ENCODE peak calls at places on chromosome 5, in five cellular contexts. M is fibroblast of lung, K is PC-3, P is neuronal stem cell, H is H9. F is an unnamed sample.

GRCh38 chr5:82601085-82601484 is 322.9 kb upstream of the RPS23 start:
- DNase-seq in M (no peak), K (no peak), P (no peak), H (no peak), F (no peak)

GRCh38 chr5:42566658-42567313 is 143.5 kb downstream of the GHR start:
- DNase-seq in M (peak; percentile 75), K (no peak), P (no peak), H (no peak), F (no peak)

GRCh38 chr5:40754381-40755092 is 1.2 kb downstream of the TTC33 start:
- DNase-seq in M (peak; percentile 57), K (peak; percentile 54), P (no peak), H (no peak), F (peak; percentile 27)

GRCh38 chr5:119271758-119272730 is 83.8 kb upstream of the TNFAIP8 start:
- DNase-seq in M (no peak), K (peak; percentile 62), P (no peak), H (no peak), F (no peak)

GRCh38 chr5:40736103-40736875 is 19.5 kb downstream of the TTC33 start:
- DNase-seq in M (peak; percentile 78), K (peak; percentile 95), P (peak; percentile 27), H (no peak), F (peak; percentile 59)

GRCh38 chr5:173278172-173278571 is 43.2 kb upstream of the NKX2-5 start:
- DNase-seq in M (no peak), K (no peak), P (no peak), H (no peak), F (no peak)

GRCh38 chr5:55172051-55172899 is 702 bp downstream of the CDC20B start:
- DNase-seq in M (peak; percentile 83), K (peak; percentile 78), P (peak; percentile 75), H (peak; percentile 65), F (peak; percentile 90)

GRCh38 chr5:173178369-173178910 is 34.1 kb downstream of the BNIP1 start:
- DNase-seq in M (no peak), K (no peak), P (no peak), H (no peak), F (no peak)

GRCh38 chr5:96582343-96582742 is 79.8 kb upstream of the CAST start:
- DNase-seq in M (peak; percentile 38), K (peak; percentile 68), P (no peak), H (no peak), F (no peak)

GRCh38 chr5:87121315-87122170 is 146.1 kb upstream of the RASA1 start:
- DNase-seq in M (peak; percentile 87), K (peak; percentile 96), P (no peak), H (no peak), F (peak; percentile 19)

GRCh38 chr5:6373081-6373846 is 5.1 kb downstream of the MED10 start:
- DNase-seq in M (no peak), K (no peak), P (no peak), H (peak; percentile 20), F (no peak)

GRCh38 chr5:4518924-4519660 is 621.0 kb upstream of the ADAMTS16 start:
- DNase-seq in M (no peak), K (no peak), P (no peak), H (no peak), F (no peak)

GRCh38 chr5:165143727-165144210 is 1638.3 kb downstream of the MAT2B start:
- DNase-seq in M (peak; percentile 6), K (no peak), P (no peak), H (no peak), F (no peak)

GRCh38 chr5:111733571-111733970 is 23.4 kb downstream of the NREP start:
- DNase-seq in M (no peak), K (no peak), P (no peak), H (no peak), F (no peak)

GRCh38 chr5:40236001-40236400 is 443.7 kb upstream of the PTGER4 start:
- DNase-seq in M (peak; percentile 46), K (peak; percentile 50), P (no peak), H (no peak), F (no peak)

GRCh38 chr5:113147088-113147487 is 170.5 kb downstream of the DCP2 start:
- DNase-seq in M (peak; percentile 86), K (no peak), P (no peak), H (no peak), F (no peak)

GRCh38 chr5:105868038-105868775 is 1802.5 kb downstream of the EFNA5 start:
- DNase-seq in M (peak; percentile 60), K (no peak), P (no peak), H (no peak), F (no peak)

GRCh38 chr5:145697251-145698016 is 137.7 kb downstream of the PRELID2 start:
- DNase-seq in M (peak; percentile 70), K (peak; percentile 60), P (no peak), H (peak; percentile 51), F (peak; percentile 70)

GRCh38 chr5:31990701-31991110 is 183.4 kb downstream of the GOLPH3 start:
- DNase-seq in M (no peak), K (peak; percentile 88), P (no peak), H (no peak), F (no peak)

GRCh38 chr5:45252991-45253390 is 443.2 kb downstream of the HCN1 start:
- DNase-seq in M (no peak), K (no peak), P (peak; percentile 65), H (no peak), F (no peak)

GRCh38 chr5:18876565-18876964 is 1111.4 kb downstream of the CDH18 start:
- DNase-seq in M (no peak), K (no peak), P (no peak), H (no peak), F (no peak)

GRCh38 chr5:142263346-142263745 is 61.5 kb downstream of the SPRY4 start:
- DNase-seq in M (no peak), K (no peak), P (no peak), H (no peak), F (no peak)

GRCh38 chr5:144972317-144972716 is 801.6 kb downstream of the KCTD16 start:
- DNase-seq in M (no peak), K (no peak), P (no peak), H (no peak), F (no peak)

GRCh38 chr5:9523090-9523813 is 22.6 kb downstream of the SEMA5A start:
- DNase-seq in M (no peak), K (peak; percentile 95), P (no peak), H (no peak), F (no peak)

GRCh38 chr5:151496041-151496484 is 48.7 kb downstream of the SLC36A1 start:
- DNase-seq in M (peak; percentile 8), K (no peak), P (no peak), H (peak; percentile 83), F (peak; percentile 94)

GRCh38 chr5:143355710-143356109 is 47.8 kb downstream of the NR3C1 start:
- DNase-seq in M (peak; percentile 93), K (peak; percentile 87), P (no peak), H (no peak), F (no peak)

GRCh38 chr5:115920171-115920725 is 42.0 kb upstream of the LVRN start:
- DNase-seq in M (peak; percentile 27), K (no peak), P (no peak), H (no peak), F (no peak)

GRCh38 chr5:115381911-115382662 is 85.6 kb upstream of the CCDC112 start:
- DNase-seq in M (no peak), K (no peak), P (no peak), H (no peak), F (no peak)

GRCh38 chr5:136062563-136063274 is 33.9 kb downstream of the TGFBI start:
- DNase-seq in M (peak; percentile 69), K (peak; percentile 74), P (no peak), H (peak; percentile 43), F (peak; percentile 86)

GRCh38 chr5:159971931-159972461 is 36.9 kb upstream of the TTC1 start:
- DNase-seq in M (no peak), K (no peak), P (no peak), H (peak; percentile 48), F (peak; percentile 45)

GRCh38 chr5:77643654-77644404 is 5.3 kb upstream of the OTP start:
- DNase-seq in M (no peak), K (no peak), P (no peak), H (no peak), F (peak; percentile 42)

GRCh38 chr5:77642915-77643653 is 4.6 kb upstream of the OTP start:
- DNase-seq in M (no peak), K (no peak), P (no peak), H (peak; percentile 65), F (peak; percentile 54)

GRCh38 chr5:77644443-77645157 is 6.1 kb upstream of the OTP start:
- DNase-seq in M (no peak), K (no peak), P (no peak), H (peak; percentile 69), F (peak; percentile 58)

GRCh38 chr5:77645995-77646639 is 7.6 kb upstream of the OTP start:
- DNase-seq in M (no peak), K (no peak), P (no peak), H (no peak), F (no peak)

DNA sequence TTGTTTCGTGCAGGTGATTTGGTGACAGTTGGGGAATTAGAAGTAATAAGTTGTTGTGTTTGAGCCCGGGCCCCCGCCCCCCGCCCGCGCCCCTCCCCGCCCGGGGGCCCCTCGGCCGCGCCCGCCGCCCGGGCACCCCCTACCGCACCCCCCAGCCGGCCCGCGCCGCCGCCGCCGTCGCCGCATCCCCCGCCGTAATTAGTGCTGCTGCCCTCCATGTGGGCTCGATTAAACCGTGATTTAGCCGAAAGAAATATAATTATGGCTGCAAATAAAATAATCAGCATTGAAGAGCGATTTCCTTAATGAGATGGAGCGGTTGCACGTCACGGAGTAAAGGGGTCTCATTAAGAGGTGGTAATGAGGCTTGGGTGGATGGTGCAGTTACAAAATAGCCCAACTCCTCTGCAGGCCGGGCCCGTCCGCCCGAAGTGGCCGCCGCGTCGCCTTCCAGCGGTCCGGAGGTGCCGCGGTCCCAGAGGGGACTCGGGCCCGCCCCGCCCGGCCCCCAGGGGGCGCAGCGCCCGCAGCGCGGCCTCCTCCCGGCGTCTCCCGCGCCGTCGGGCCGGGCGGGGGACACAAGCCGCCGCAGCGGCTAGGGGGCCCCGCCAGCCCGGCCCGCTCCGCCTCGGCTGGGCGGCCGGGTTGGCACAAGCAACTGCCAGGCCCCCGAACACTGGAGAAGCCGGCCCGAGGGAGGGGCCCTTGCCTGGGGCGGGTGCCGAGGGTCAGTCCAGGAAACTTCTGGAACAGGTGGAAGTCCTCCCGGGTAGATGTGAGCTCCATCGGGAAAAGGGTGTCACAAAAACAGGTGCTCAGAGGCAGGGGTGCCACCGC is 6.9 kb upstream of the OTP start:
- DNase-seq in M (no peak), K (no peak), P (no peak), H (peak; percentile 66), F (no peak)
- H3K9ac ChIP-seq in M (no peak overlapping the region), K (no peak overlapping the region), P (no peak overlapping the region), H (no peak overlapping the region), F (no peak overlapping the region)

DNA sequence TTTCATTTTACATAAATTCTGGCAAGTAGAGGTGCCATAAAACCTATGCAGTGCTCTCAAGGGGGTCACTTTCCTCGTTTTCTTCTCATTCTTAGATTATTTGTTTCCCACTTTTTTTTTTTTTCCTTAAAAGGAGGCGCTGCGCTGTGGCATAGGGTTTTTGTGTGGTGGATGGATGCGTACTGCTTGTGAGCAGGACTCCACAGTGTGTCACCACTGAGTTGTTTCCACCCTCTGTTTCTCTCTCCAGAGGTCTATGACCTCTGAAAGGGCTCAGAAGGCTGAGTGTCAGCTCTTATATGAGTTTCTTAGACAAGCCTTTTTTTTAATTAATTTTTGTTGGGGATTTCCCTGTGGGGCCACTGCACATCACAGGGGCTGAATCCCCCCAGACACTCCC is 13.6 kb upstream of the CLTB start:
- DNase-seq in M (no peak), K (no peak), P (no peak), H (no peak), F (no peak)
- H3K9ac ChIP-seq in M (no peak overlapping the region), K (no peak overlapping the region), P (no peak overlapping the region), H (no peak overlapping the region), F (no peak overlapping the region)

GRCh38 chr5:131195696-131196095 is 25.0 kb downstream of the LYRM7 start:
- DNase-seq in M (no peak), K (no peak), P (no peak), H (no peak), F (peak; percentile 39)
- H3K9ac ChIP-seq in M (no peak overlapping the region), K (no peak overlapping the region), P (no peak overlapping the region), H (no peak overlapping the region), F (no peak overlapping the region)

GRCh38 chr5:74382864-74383618 is 257.5 kb downstream of the ENC1 start:
- DNase-seq in M (peak; percentile 15), K (peak; percentile 48), P (no peak), H (no peak), F (peak; percentile 50)
- H3K9ac ChIP-seq in M (no peak overlapping the region), K (no peak overlapping the region), P (no peak overlapping the region), H (no peak overlapping the region), F (no peak overlapping the region)